ENCODE peak calls at places on chromosomes 7 and 10, in eight cellular contexts. W is CD8-positive, alpha-beta memory T cell; U is HT-29; H is stimulated activated naive CD4-positive, alpha-beta T cell; K is cardiac muscle cell; E is anterior cingulate cortex; Q is stimulated activated CD4-positive, alpha-beta T cell treated with anti-CD3 and anti-CD28 coated beads, Interleukin-4, amount 100 ng/mL, for 1 hour; C is ELR. I is an unnamed sample.

GRCh38 chr10:66586897-66587679 is 338.7 kb upstream of the LRRTM3 start:
- DNase-seq in W (no peak), U (no peak), E (no peak), K (no peak), H (no peak), Q (no peak), C (no peak), I (no peak)

GRCh38 chr7:45686441-45687184 is 112.4 kb downstream of the ADCY1 start:
- DNase-seq in K (no peak), Q (no peak), W (no peak), H (no peak), U (no peak), C (no peak), E (no peak), I (no peak)

GRCh38 chr10:119309423-119309770 is 102.0 kb downstream of the GRK5 start:
- DNase-seq in Q (no peak), W (no peak), C (no peak), E (no peak), K (no peak), H (no peak), U (no peak), I (no peak)

GRCh38 chr7:76220185-76221057 is 18.7 kb downstream of the SRRM3 start:
- DNase-seq in H (no peak), U (peak; percentile 56), K (peak; percentile 87), E (peak; percentile 54), W (no peak), C (peak; percentile 37), Q (no peak), I (peak; percentile 33)

GRCh38 chr7:119783799-119784198 is 489.2 kb upstream of the KCND2 start:
- DNase-seq in Q (no peak), C (no peak), H (no peak), U (peak; percentile 11), K (peak; percentile 68), E (no peak), W (no peak), I (no peak)

GRCh38 chr7:100745184-100745583 is 11.8 kb downstream of the ZAN start:
- DNase-seq in U (no peak), H (no peak), Q (no peak), C (peak; percentile 3), E (peak; percentile 36), K (peak; percentile 93), W (peak; percentile 5), I (no peak)

GRCh38 chr7:91228927-91229326 is 35.3 kb upstream of the FZD1 start:
- DNase-seq in U (no peak), W (no peak), K (no peak), Q (no peak), E (no peak), H (no peak), C (peak; percentile 32), I (no peak)

GRCh38 chr7:231030-231857 is 38.9 kb downstream of the FAM20C start:
- DNase-seq in W (no peak), H (no peak), U (no peak), K (no peak), E (no peak), C (no peak), Q (no peak), I (no peak)

I was measured in SW480.